ENCODE peak calls at places on chromosomes 7 and 10, in eight cellular contexts. O is T follicular helper cell; U is HT1080; H is KG1; F is brain microvascular endothelial cell; X is T-helper 1 cell; S is caudate nucleus; I is activated effector memory CD4-positive, alpha-beta T cell treated with Interleukin-2 at 50 U/mL for 16 hours. K is an unnamed sample.

GRCh38 chr7:134552105-134552504 is 3.2 kb downstream of the AKR1B15 start:
- DNase-seq in O (no peak), U (peak), H (no peak), F (no peak), X (no peak), S (no peak), I (no peak), K (no peak)

GRCh38 chr10:72831696-72832355 is 61.7 kb upstream of the OIT3 start:
- DNase-seq in O (no peak), U (no peak), H (no peak), F (peak), X (no peak), S (no peak), I (no peak), K (no peak)

GRCh38 chr10:124748206-124748605 is 4.0 kb upstream of the FAM53B start:
- DNase-seq in O (no peak), U (no peak), H (no peak), F (no peak), X (no peak), S (no peak), I (no peak), K (no peak)

GRCh38 chr7:100544949-100545635 is 6.1 kb downstream of the AGFG2 start:
- DNase-seq in O (no peak), U (no peak), H (no peak), F (no peak), X (no peak), S (no peak), I (no peak), K (no peak)

GRCh38 chr10:120942806-120943413 is 91.7 kb downstream of the WDR11 start:
- DNase-seq in O (peak), U (peak), H (peak), F (peak), X (peak), S (peak), I (peak), K (peak)

GRCh38 chr10:48819806-48820205 is 119.8 kb downstream of the LRRC18 start:
- DNase-seq in O (no peak), U (no peak), H (no peak), F (no peak), X (no peak), S (no peak), I (no peak), K (no peak)

GRCh38 chr7:29684787-29685650 is 121.3 kb upstream of the WIPF3 start:
- DNase-seq in O (peak), U (peak), H (peak), F (peak), X (peak), S (peak), I (peak), K (peak)

GRCh38 chr7:2172311-2173183 is 60.2 kb downstream of the MAD1L1 start:
- DNase-seq in O (no peak), U (no peak), H (no peak), F (peak), X (no peak), S (no peak), I (no peak), K (no peak)

GRCh38 chr10:18955041-18955440 is 93.6 kb upstream of the MALRD1 start:
- DNase-seq in O (no peak), U (no peak), H (no peak), F (no peak), X (no peak), S (no peak), I (no peak), K (no peak)

GRCh38 chr7:139108256-139109187 is 998 bp downstream of the ZC3HAV1 start:
- DNase-seq in O (no peak), U (peak), H (no peak), F (peak), X (no peak), S (peak), I (no peak), K (peak)

GRCh38 chr7:151647006-151647405 is 127.3 kb upstream of the RHEB start:
- DNase-seq in O (no peak), U (no peak), H (no peak), F (no peak), X (no peak), S (no peak), I (no peak), K (no peak)

GRCh38 chr7:39127058-39127457 is 149.3 kb downstream of the POU6F2 start:
- DNase-seq in O (no peak), U (no peak), H (no peak), F (no peak), X (no peak), S (no peak), I (no peak), K (no peak)

GRCh38 chr7:124462249-124462648 is 303.3 kb downstream of the GPR37 start:
- DNase-seq in O (no peak), U (peak), H (no peak), F (no peak), X (no peak), S (no peak), I (no peak), K (no peak)

GRCh38 chr7:82542665-82543064 is 99.1 kb upstream of the CACNA2D1 start:
- DNase-seq in O (no peak), U (peak), H (no peak), F (peak), X (no peak), S (no peak), I (no peak), K (no peak)

GRCh38 chr7:64183126-64183742 is 23.8 kb upstream of the ZNF735 start:
- DNase-seq in O (peak), U (no peak), H (no peak), F (no peak), X (peak), S (peak), I (peak), K (no peak)

GRCh38 chr10:126565456-126565855 is 105.0 kb downstream of the C10orf90 start:
- DNase-seq in O (no peak), U (no peak), H (no peak), F (no peak), X (no peak), S (no peak), I (no peak), K (no peak)

GRCh38 chr7:113922049-113922448 is 3.2 kb upstream of the PPP1R3A start:
- DNase-seq in O (no peak), U (no peak), H (no peak), F (no peak), X (no peak), S (no peak), I (no peak), K (no peak)

GRCh38 chr10:97451605-97452004 is 5.6 kb downstream of the ZDHHC16 start:
- DNase-seq in O (no peak), U (no peak), H (no peak), F (no peak), X (no peak), S (no peak), I (no peak), K (no peak)

GRCh38 chr7:78151229-78151628 is 352.7 kb downstream of the PHTF2 start:
- DNase-seq in O (no peak), U (no peak), H (no peak), F (no peak), X (no peak), S (no peak), I (no peak), K (no peak)

GRCh38 chr10:51231754-51232153 is 157.5 kb downstream of the PRKG1 start:
- DNase-seq in O (no peak), U (no peak), H (no peak), F (no peak), X (no peak), S (no peak), I (no peak), K (no peak)

GRCh38 chr7:151823783-151824182 is 53.1 kb downstream of the PRKAG2 start:
- DNase-seq in O (no peak), U (no peak), H (no peak), F (no peak), X (no peak), S (no peak), I (no peak), K (no peak)

GRCh38 chr10:69446650-69447151 is 4.6 kb upstream of the TSPAN15 start:
- DNase-seq in O (no peak), U (peak), H (no peak), F (peak), X (no peak), S (no peak), I (no peak), K (no peak)

GRCh38 chr7:4931932-4932331 is 27.1 kb downstream of the MMD2 start:
- DNase-seq in O (no peak), U (peak), H (no peak), F (no peak), X (no peak), S (peak), I (no peak), K (peak)

GRCh38 chr10:100072514-100072913 is 9.2 kb downstream of the CPN1 start:
- DNase-seq in O (no peak), U (no peak), H (no peak), F (no peak), X (no peak), S (no peak), I (no peak), K (no peak)

GRCh38 chr10:68087338-68088029 is 12.4 kb upstream of the HERC4 start:
- DNase-seq in O (no peak), U (no peak), H (no peak), F (no peak), X (no peak), S (no peak), I (no peak), K (no peak)

GRCh38 chr10:54749623-54750022 is 51.4 kb downstream of the PCDH15 start:
- DNase-seq in O (no peak), U (no peak), H (no peak), F (no peak), X (no peak), S (no peak), I (no peak), K (peak)

GRCh38 chr7:28582226-28582625 is 169.9 kb downstream of the CREB5 start:
- DNase-seq in O (no peak), U (no peak), H (no peak), F (no peak), X (no peak), S (no peak), I (no peak), K (no peak)

K was measured in GM12865.